ENCODE peak calls at places on chromosome 19, in four cellular contexts. One of them, this sample, is unnamed. For H3K4me1, the result is how much of the 10 kb centered on the place peaks cover.

GRCh38 chr19:27909861-27910260 is 1303.1 kb downstream of the UQCRFS1 start:
- DNase-seq in Peyer's patch: no peak
- DNase-seq in cardiac muscle cell: no peak
- DNase-seq in PC-3: no peak
- DNase-seq in this sample: no peak

GRCh38 chr19:15701757-15702589 is 25.9 kb upstream of the OR10H2 start:
- DNase-seq in Peyer's patch: peak
- DNase-seq in cardiac muscle cell: no peak
- DNase-seq in PC-3: no peak
- DNase-seq in this sample: no peak

GRCh38 chr19:50835785-50836542 is 2.6 kb upstream of the KLK15 start:
- DNase-seq in Peyer's patch: peak
- DNase-seq in cardiac muscle cell: peak
- DNase-seq in PC-3: peak
- DNase-seq in this sample: peak

GRCh38 chr19:48991823-48992570 is 1.1 kb downstream of the GYS1 start:
- DNase-seq in Peyer's patch: peak
- DNase-seq in cardiac muscle cell: peak
- DNase-seq in PC-3: peak
- DNase-seq in this sample: no peak

GRCh38 chr19:18317998-18318800 is 4.7 kb downstream of the LSM4 start:
- DNase-seq in Peyer's patch: no peak
- DNase-seq in cardiac muscle cell: no peak
- DNase-seq in PC-3: no peak
- DNase-seq in this sample: no peak

GRCh38 chr19:13022111-13022858 is 27.0 kb downstream of the NFIX start:
- DNase-seq in Peyer's patch: no peak
- DNase-seq in cardiac muscle cell: peak
- DNase-seq in PC-3: no peak
- DNase-seq in this sample: no peak

GRCh38 chr19:13597625-13598024 is 91.3 kb upstream of the CACNA1A start:
- DNase-seq in Peyer's patch: peak
- DNase-seq in cardiac muscle cell: peak
- DNase-seq in PC-3: peak
- DNase-seq in this sample: peak

GRCh38 chr19:45607071-45608029 is 5.3 kb upstream of the GPR4 start:
- DNase-seq in Peyer's patch: peak
- DNase-seq in cardiac muscle cell: peak
- DNase-seq in PC-3: peak
- DNase-seq in this sample: peak

GRCh38 chr19:40687525-40688016 is 2.9 kb downstream of the NUMBL start:
- DNase-seq in Peyer's patch: peak
- DNase-seq in cardiac muscle cell: peak
- DNase-seq in PC-3: no peak
- DNase-seq in this sample: no peak

GRCh38 chr19:46818812-46819211 is 30.4 kb upstream of the SLC1A5 start:
- DNase-seq in Peyer's patch: no peak
- DNase-seq in cardiac muscle cell: peak
- DNase-seq in PC-3: peak
- DNase-seq in this sample: no peak

GRCh38 chr19:48487944-48488343 is 18.8 kb downstream of the CYTH2 start:
- DNase-seq in Peyer's patch: peak
- DNase-seq in cardiac muscle cell: peak
- DNase-seq in PC-3: peak
- DNase-seq in this sample: no peak

GRCh38 chr19:39410620-39411005 is 1.9 kb upstream of the PLEKHG2 start:
- DNase-seq in Peyer's patch: no peak
- DNase-seq in cardiac muscle cell: peak
- DNase-seq in PC-3: no peak
- DNase-seq in this sample: no peak

GRCh38 chr19:17967258-17968051 is 548 bp downstream of the KCNN1 start:
- DNase-seq in Peyer's patch: no peak
- DNase-seq in cardiac muscle cell: no peak
- DNase-seq in PC-3: no peak
- DNase-seq in this sample: no peak

GRCh38 chr19:38932425-38933179 is 1.9 kb downstream of the MRPS12 start:
- DNase-seq in Peyer's patch: peak
- DNase-seq in cardiac muscle cell: peak
- DNase-seq in PC-3: peak
- DNase-seq in this sample: no peak

GRCh38 chr19:48501446-48501960 is 10.1 kb downstream of the LMTK3 start:
- DNase-seq in Peyer's patch: peak
- DNase-seq in cardiac muscle cell: no peak
- DNase-seq in PC-3: peak
- DNase-seq in this sample: peak

GRCh38 chr19:50975766-50976165 is 6.4 kb upstream of the KLK6 start:
- DNase-seq in Peyer's patch: no peak
- DNase-seq in cardiac muscle cell: no peak
- DNase-seq in PC-3: peak
- DNase-seq in this sample: no peak

GRCh38 chr19:1774999-1775772 is 21.9 kb downstream of the ONECUT3 start:
- DNase-seq in Peyer's patch: no peak
- DNase-seq in cardiac muscle cell: peak
- DNase-seq in PC-3: no peak
- DNase-seq in this sample: no peak

GRCh38 chr19:12065100-12065538 is 588 bp downstream of the ZNF844 start:
- DNase-seq in Peyer's patch: no peak
- DNase-seq in cardiac muscle cell: peak
- DNase-seq in PC-3: no peak
- DNase-seq in this sample: no peak

GRCh38 chr19:38162632-38163031 is 61.4 kb downstream of the DPF1 start:
- DNase-seq in Peyer's patch: no peak
- DNase-seq in cardiac muscle cell: no peak
- DNase-seq in PC-3: no peak
- DNase-seq in this sample: no peak

GRCh38 chr19:48390188-48391099 is 907 bp downstream of the KDELR1 start:
- DNase-seq in Peyer's patch: peak
- DNase-seq in cardiac muscle cell: peak
- DNase-seq in PC-3: no peak
- DNase-seq in this sample: peak

GRCh38 chr19:40461669-40462221 is 3.8 kb downstream of the BLVRB start:
- DNase-seq in Peyer's patch: peak
- DNase-seq in cardiac muscle cell: no peak
- DNase-seq in PC-3: no peak
- DNase-seq in this sample: no peak

GRCh38 chr19:49210108-49210900 is 52.7 kb downstream of the TRPM4 start:
- DNase-seq in Peyer's patch: peak
- DNase-seq in cardiac muscle cell: peak
- DNase-seq in PC-3: peak
- DNase-seq in this sample: peak

GRCh38 chr19:51480590-51480989 is 2.3 kb downstream of the CEACAM18 start:
- DNase-seq in Peyer's patch: peak
- DNase-seq in cardiac muscle cell: peak
- DNase-seq in PC-3: peak
- DNase-seq in this sample: no peak

GRCh38 chr19:10230155-10230903 is 802 bp downstream of the S1PR2 start:
- DNase-seq in Peyer's patch: peak
- DNase-seq in cardiac muscle cell: peak
- DNase-seq in PC-3: no peak
- DNase-seq in this sample: peak

GRCh38 chr19:39154626-39155100 is 29.1 kb downstream of the PAK4 start:
- DNase-seq in Peyer's patch: no peak
- DNase-seq in cardiac muscle cell: peak
- DNase-seq in PC-3: peak
- DNase-seq in this sample: no peak

GRCh38 chr19:56927791-56928207 is 87.3 kb upstream of the PEG3 start:
- DNase-seq in Peyer's patch: no peak
- DNase-seq in cardiac muscle cell: no peak
- DNase-seq in PC-3: peak
- DNase-seq in this sample: no peak

GRCh38 chr19:8905342-8905741 is 73.2 kb downstream of the MBD3L1 start:
- DNase-seq in Peyer's patch: no peak
- DNase-seq in cardiac muscle cell: no peak
- DNase-seq in PC-3: no peak
- DNase-seq in this sample: no peak

GRCh38 chr19:524062-524674 is 7.4 kb upstream of the CDC34 start:
- DNase-seq in Peyer's patch: no peak
- DNase-seq in cardiac muscle cell: no peak
- DNase-seq in PC-3: no peak
- DNase-seq in this sample: no peak

GRCh38 chr19:5891938-5892771 is 11.4 kb downstream of the NDUFA11 start:
- DNase-seq in Peyer's patch: peak
- DNase-seq in cardiac muscle cell: peak
- DNase-seq in PC-3: peak
- DNase-seq in this sample: peak

GRCh38 chr19:8904597-8904996 is 72.4 kb downstream of the MBD3L1 start:
- DNase-seq in Peyer's patch: no peak
- DNase-seq in cardiac muscle cell: no peak
- DNase-seq in PC-3: no peak
- DNase-seq in this sample: no peak

GRCh38 chr19:45815501-45816216 is 551 bp upstream of the RSPH6A start:
- DNase-seq in Peyer's patch: no peak
- DNase-seq in cardiac muscle cell: peak
- DNase-seq in PC-3: no peak
- DNase-seq in this sample: no peak

GRCh38 chr19:11306337-11306736 is 10.4 kb downstream of the TSPAN16 start:
- DNase-seq in Peyer's patch: no peak
- DNase-seq in cardiac muscle cell: peak
- DNase-seq in PC-3: no peak
- DNase-seq in this sample: no peak

GRCh38 chr19:41939861-41940442 is 11.7 kb upstream of the ERFL start:
- DNase-seq in Peyer's patch: peak
- DNase-seq in cardiac muscle cell: no peak
- DNase-seq in PC-3: no peak
- DNase-seq in this sample: peak

DNA sequence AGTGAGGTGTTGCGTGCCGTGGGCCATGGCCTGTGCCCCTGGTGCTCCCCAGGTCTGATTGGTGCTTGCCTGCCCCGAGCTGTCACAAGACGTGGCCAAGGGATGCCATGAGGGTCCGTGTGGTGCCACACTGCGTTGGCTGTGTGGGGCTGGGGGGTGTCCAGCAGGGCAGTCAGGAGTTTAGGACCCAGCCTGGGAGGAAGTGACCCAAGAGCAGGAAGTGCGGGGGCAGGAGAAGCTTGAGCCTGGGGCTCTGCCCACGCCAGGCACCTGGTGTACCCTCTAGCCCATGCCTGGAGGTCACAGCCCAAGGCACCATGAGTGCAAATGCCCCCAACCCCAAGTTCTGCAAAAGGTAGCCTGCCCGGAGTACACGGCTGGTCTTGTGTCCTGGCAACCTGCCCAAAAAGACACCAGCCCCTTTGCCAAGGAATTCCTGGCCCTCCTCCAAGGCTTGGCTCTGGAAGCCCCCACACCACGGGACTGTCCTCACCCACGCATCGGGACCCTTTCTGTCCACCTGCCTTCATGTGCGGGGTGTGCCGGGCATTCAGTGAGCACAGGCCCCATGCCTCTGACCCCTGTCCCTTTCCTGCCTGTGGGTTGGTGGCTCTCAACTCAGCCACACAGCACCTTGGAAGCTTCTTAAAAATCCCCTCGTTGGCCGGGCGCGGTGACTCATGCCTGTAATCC is 24.9 kb downstream of the MPND start:
- DNase-seq in Peyer's patch: no peak
- DNase-seq in cardiac muscle cell: peak
- DNase-seq in PC-3: no peak
- DNase-seq in this sample: no peak
- H3K4me1 ChIP-seq in Peyer's patch: under half
- H3K4me1 ChIP-seq in cardiac muscle cell: under half
- H3K4me1 ChIP-seq in PC-3: under half
- H3K4me1 ChIP-seq in this sample: under half

DNA sequence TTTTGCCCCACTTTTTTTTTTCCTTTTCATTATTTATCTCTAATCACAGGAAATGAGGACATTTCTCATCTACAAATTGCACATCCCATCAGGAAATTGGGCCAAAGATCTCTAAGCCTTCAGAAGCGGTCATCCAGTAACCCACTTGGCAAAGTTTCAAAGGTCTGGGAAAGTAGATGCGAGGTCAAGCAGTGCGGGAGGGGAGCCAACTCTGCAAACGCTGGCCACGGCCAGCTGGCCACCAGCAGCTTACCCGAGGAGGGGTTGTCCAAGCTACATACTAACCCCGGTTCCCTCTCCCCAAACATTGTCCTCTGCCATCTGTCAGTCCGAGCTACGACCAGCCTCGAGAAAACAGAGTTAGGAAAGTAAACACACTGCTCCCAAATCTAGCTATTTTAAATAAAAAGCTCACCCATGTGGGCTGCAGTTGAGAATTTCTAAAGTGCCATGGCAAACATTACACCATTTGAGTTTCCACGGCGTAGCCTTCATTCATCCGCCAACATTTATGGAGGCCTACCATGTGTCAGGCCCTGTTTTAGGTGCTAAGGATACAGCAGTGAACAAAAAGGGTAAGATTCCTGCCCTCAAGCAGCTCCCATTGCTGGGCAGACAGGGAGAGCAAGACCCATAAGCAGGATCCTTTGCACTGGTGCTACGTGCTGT is 11.5 kb downstream of the FFAR2 start:
- DNase-seq in Peyer's patch: peak
- DNase-seq in cardiac muscle cell: peak
- DNase-seq in PC-3: no peak
- DNase-seq in this sample: no peak
- H3K27ac ChIP-seq in Peyer's patch: peak
- H3K27ac ChIP-seq in cardiac muscle cell: no peak
- H3K27ac ChIP-seq in PC-3: no peak
- H3K27ac ChIP-seq in this sample: no peak

GRCh38 chr19:21595185-21595584 is 89.8 kb downstream of the ZNF429 start:
- DNase-seq in Peyer's patch: no peak
- DNase-seq in cardiac muscle cell: no peak
- DNase-seq in PC-3: no peak
- DNase-seq in this sample: no peak
- H3K4me1 ChIP-seq in Peyer's patch: under half
- H3K4me1 ChIP-seq in cardiac muscle cell: under half
- H3K4me1 ChIP-seq in PC-3: under half
- H3K4me1 ChIP-seq in this sample: under half

GRCh38 chr19:33373701-33374405 is at the start of gene CEBPG:
- DNase-seq in Peyer's patch: peak
- DNase-seq in cardiac muscle cell: peak
- DNase-seq in PC-3: peak
- DNase-seq in this sample: no peak

GRCh38 chr19:33376423-33376822 is 2.9 kb downstream of the CEBPG start:
- DNase-seq in Peyer's patch: peak
- DNase-seq in cardiac muscle cell: peak
- DNase-seq in PC-3: peak
- DNase-seq in this sample: no peak

GRCh38 chr19:33375760-33376159 is 2.3 kb downstream of the CEBPG start:
- DNase-seq in Peyer's patch: peak
- DNase-seq in cardiac muscle cell: peak
- DNase-seq in PC-3: peak
- DNase-seq in this sample: no peak

GRCh38 chr19:33374406-33374703 is 846 bp downstream of the CEBPG start:
- DNase-seq in Peyer's patch: peak
- DNase-seq in cardiac muscle cell: no peak
- DNase-seq in PC-3: peak
- DNase-seq in this sample: no peak

GRCh38 chr19:33375156-33375744 is 1.7 kb downstream of the CEBPG start:
- DNase-seq in Peyer's patch: peak
- DNase-seq in cardiac muscle cell: no peak
- DNase-seq in PC-3: no peak
- DNase-seq in this sample: no peak
- H3K27ac ChIP-seq in Peyer's patch: peak
- H3K27ac ChIP-seq in cardiac muscle cell: no peak
- H3K27ac ChIP-seq in PC-3: no peak
- H3K27ac ChIP-seq in this sample: no peak